ENCODE peak calls at places on chromosomes 16 and 17, in seven cellular contexts. X, L, A, F, R, I and P are unnamed samples.

GRCh38 chr17:67365762-67366192 is 600 bp downstream of the PSMD12 start:
- DNase-seq in X (peak; percentile 42), L (peak; percentile 55), A (no peak), F (no peak), R (peak; percentile 76), I (peak; percentile 71), P (no peak)

GRCh38 chr16:74461826-74462225 is 40.5 kb upstream of the CLEC18B start:
- DNase-seq in X (no peak), L (no peak), A (no peak), F (no peak), R (no peak), I (no peak), P (no peak)

GRCh38 chr17:82247856-82248671 is 19.2 kb downstream of the SLC16A3 start:
- DNase-seq in X (peak; percentile 42), L (no peak), A (no peak), F (no peak), R (no peak), I (no peak), P (no peak)

GRCh38 chr16:31129568-31130335 is 5.8 kb downstream of the PRSS8 start:
- DNase-seq in X (no peak), L (peak; percentile 19), A (no peak), F (peak; percentile 41), R (no peak), I (no peak), P (no peak)

GRCh38 chr17:29867643-29868181 is 62.3 kb downstream of the SSH2 start:
- DNase-seq in X (no peak), L (no peak), A (no peak), F (no peak), R (peak; percentile 19), I (no peak), P (no peak)

GRCh38 chr17:61383689-61384201 is 15.9 kb upstream of the TBX2 start:
- DNase-seq in X (peak; percentile 81), L (no peak), A (no peak), F (no peak), R (peak; percentile 89), I (no peak), P (no peak)

GRCh38 chr16:29974291-29975133 is 844 bp downstream of the TAOK2 start:
- DNase-seq in X (peak; percentile 56), L (no peak), A (no peak), F (no peak), R (peak; percentile 33), I (peak; percentile 32), P (no peak)

GRCh38 chr16:72590179-72590937 is 418.4 kb upstream of the PMFBP1 start:
- DNase-seq in X (no peak), L (no peak), A (no peak), F (no peak), R (peak; percentile 25), I (no peak), P (peak; percentile 37)

GRCh38 chr16:17519041-17519440 is 48.3 kb upstream of the XYLT1 start:
- DNase-seq in X (no peak), L (no peak), A (no peak), F (no peak), R (peak; percentile 76), I (no peak), P (no peak)

GRCh38 chr16:19609359-19609758 is 53.9 kb downstream of the VPS35L start:
- DNase-seq in X (no peak), L (no peak), A (no peak), F (no peak), R (no peak), I (no peak), P (no peak)

GRCh38 chr16:54930034-54930938 is at the start of gene IRX5:
- DNase-seq in X (peak; percentile 92), L (peak; percentile 97), A (peak; percentile 92), F (peak; percentile 87), R (peak; percentile 99), I (peak; percentile 96), P (peak; percentile 63)

GRCh38 chr17:77325826-77326581 is 185.2 kb downstream of the SEC14L1 start:
- DNase-seq in X (no peak), L (no peak), A (peak; percentile 25), F (peak; percentile 58), R (peak; percentile 45), I (no peak), P (peak; percentile 55)

GRCh38 chr16:77043076-77043475 is 147.9 kb upstream of the MON1B start:
- DNase-seq in X (peak; percentile 39), L (peak; percentile 1), A (no peak), F (no peak), R (peak; percentile 2), I (peak; percentile 56), P (no peak)

GRCh38 chr17:78329263-78330059 is 30.4 kb downstream of the SOCS3 start:
- DNase-seq in X (peak; percentile 41), L (peak; percentile 80), A (no peak), F (no peak), R (peak; percentile 92), I (peak; percentile 54), P (no peak)

GRCh38 chr17:14078027-14078426 is 8.7 kb downstream of the COX10 start:
- DNase-seq in X (no peak), L (no peak), A (no peak), F (no peak), R (no peak), I (no peak), P (no peak)

GRCh38 chr17:49946964-49947584 is 21.9 kb upstream of the DLX4 start:
- DNase-seq in X (no peak), L (no peak), A (no peak), F (no peak), R (no peak), I (no peak), P (no peak)

GRCh38 chr17:80292557-80292956 is 31.9 kb downstream of the RNF213 start:
- DNase-seq in X (no peak), L (no peak), A (no peak), F (no peak), R (no peak), I (no peak), P (no peak)

GRCh38 chr17:44633998-44634397 is 22.3 kb upstream of the MEIOC start:
- DNase-seq in X (no peak), L (no peak), A (no peak), F (no peak), R (no peak), I (no peak), P (no peak)

GRCh38 chr17:35773674-35774425 is 13.2 kb downstream of the C17orf50 start:
- DNase-seq in X (no peak), L (no peak), A (no peak), F (no peak), R (no peak), I (no peak), P (no peak)

GRCh38 chr16:19625039-19625438 is 69.5 kb downstream of the VPS35L start:
- DNase-seq in X (no peak), L (no peak), A (no peak), F (no peak), R (no peak), I (no peak), P (no peak)

GRCh38 chr17:57243171-57243622 is 13.1 kb upstream of the MSI2 start:
- DNase-seq in X (peak; percentile 74), L (peak; percentile 45), A (peak; percentile 73), F (no peak), R (peak; percentile 82), I (peak; percentile 79), P (peak; percentile 83)

GRCh38 chr17:41101586-41102259 is at the start of gene KRTAP4-16:
- DNase-seq in X (no peak), L (no peak), A (no peak), F (no peak), R (no peak), I (no peak), P (no peak)

DNA sequence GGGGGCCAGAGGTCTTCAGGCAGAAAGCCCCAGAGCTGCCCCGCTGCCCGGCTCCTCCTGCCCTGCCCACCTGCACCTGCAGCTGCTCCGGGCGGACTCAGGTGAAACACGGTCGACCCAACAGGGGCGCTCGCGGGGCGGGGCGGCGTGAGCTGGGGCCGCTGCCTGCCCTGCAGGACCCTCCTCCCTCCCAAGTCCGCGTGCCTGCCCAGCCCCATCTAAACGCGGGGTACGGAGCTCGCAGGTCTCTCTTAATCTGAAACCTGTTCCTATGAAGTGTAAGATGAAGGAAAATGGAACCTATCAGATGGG is 28.1 kb downstream of the GNPTG start:
- DNase-seq in X (no peak), L (no peak), A (no peak), F (no peak), R (no peak), I (no peak), P (no peak)
- TF ChIP-seq CTCF in X (no peak), L (no peak), A (no peak), F (no peak), R (no peak), I (no peak), P (no peak)

DNA sequence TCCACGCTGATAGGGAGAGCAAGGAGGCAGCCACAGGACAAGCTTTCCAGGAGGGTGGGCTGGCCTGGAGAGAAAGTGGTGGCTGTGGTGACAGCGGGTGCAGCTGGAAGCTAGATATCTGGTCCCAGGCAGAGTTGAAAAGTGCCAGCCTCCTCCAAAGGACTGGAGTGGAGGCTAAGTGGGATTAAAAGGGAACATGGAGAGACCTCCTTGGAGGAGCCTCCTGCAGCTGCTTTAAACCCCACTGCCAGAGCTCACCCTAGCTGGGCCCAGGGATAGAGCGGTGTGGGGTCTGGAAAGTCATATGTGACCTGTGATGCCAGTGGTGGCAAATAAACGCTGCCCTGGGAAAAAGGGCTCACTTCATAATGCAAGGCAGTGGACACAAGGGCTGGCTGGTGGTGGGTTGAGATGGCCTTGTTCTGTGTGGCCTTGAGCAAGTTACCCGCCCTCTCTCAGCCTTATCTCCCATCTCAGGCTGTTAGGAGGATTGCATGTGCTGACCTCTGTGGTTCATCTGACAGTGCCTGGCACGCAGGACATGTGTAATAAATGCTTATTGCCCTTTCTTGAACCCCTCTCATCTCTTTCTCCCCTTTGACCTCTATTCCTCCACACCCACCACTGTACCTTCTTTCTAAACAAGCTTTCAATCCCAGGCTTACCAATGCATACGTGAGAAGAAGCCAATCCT is 61.0 kb upstream of the LGALS9 start:
- DNase-seq in X (peak; percentile 50), L (no peak), A (no peak), F (no peak), R (no peak), I (no peak), P (no peak)
- TF ChIP-seq CTCF in X (no peak), L (no peak), A (no peak), F (no peak), R (no peak), I (no peak), P (no peak)

GRCh38 chr17:2484876-2485275 is 26.8 kb downstream of the METTL16 start:
- DNase-seq in X (no peak), L (peak; percentile 85), A (no peak), F (no peak), R (no peak), I (no peak), P (no peak)
- TF ChIP-seq CTCF in X (no peak), L (no peak), A (no peak), F (no peak), R (no peak), I (no peak), P (no peak)

DNA sequence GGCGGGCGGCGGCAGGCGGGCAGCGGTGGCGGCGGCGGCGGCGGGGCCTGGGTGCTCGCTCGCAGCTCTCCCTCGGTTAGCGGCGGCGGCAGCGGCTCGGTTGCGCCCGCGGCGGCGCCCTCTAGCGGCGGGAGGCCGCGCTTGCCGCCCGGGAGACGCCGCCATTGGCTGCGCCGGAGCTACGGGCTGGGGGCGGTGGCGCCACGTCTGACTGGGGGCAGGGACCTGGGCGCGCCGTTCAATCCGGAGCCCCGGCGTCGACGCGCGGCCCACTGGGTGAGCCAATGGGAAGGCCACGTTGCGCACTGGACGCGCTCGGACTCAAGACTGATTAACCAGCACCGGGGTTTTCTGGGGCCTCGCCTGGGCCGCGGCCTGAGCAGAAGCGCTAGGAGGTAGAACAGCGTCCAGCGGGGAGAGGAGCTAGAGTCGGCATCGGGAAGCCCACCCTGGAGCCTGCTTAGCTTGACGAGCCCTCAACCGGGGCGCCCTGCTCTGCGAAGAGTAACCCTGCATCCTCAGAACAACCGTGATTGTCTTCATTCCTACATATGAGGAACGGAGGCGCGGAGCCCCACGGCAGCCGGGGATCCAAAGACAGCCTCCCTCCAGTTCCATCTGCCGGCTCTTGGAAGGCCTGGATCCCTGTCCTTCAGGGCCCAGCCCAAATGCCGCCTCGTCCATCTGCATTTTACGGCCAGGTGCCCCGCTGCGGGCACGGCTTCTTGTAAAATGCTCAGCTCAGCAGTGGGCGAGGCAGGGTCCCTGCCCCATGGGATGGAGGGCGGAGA is at the start of gene ZC3H7A:
- DNase-seq in X (peak; percentile 97), L (peak; percentile 97), A (peak; percentile 97), F (peak; percentile 97), R (peak; percentile 99), I (peak; percentile 98), P (peak; percentile 96)
- TF ChIP-seq CTCF in X (peak; percentile 58), L (peak; percentile 39), A (peak; percentile 39), F (peak; percentile 99), R (peak; percentile 9), I (no peak), P (peak; percentile 96)